ENCODE peak calls at places on chromosomes 2 and 18, in nine cellular contexts. One of them, this sample, is unnamed.

GRCh38 chr18:10406172-10406663 is 48.2 kb upstream of the APCDD1 start:
- DNase-seq in upper lobe of right lung: no peak
- DNase-seq in AG10803: no peak
- DNase-seq in GM12878: no peak
- DNase-seq in astrocyte: no peak
- DNase-seq in kidney: peak; percentile 68
- DNase-seq in esophagus squamous epithelium: no peak
- DNase-seq in CD4-positive, alpha-beta memory T cell: no peak
- DNase-seq in pancreas: no peak
- DNase-seq in this sample: no peak

GRCh38 chr2:104853926-104854506 is at the start of gene POU3F3:
- DNase-seq in upper lobe of right lung: peak; percentile 69
- DNase-seq in AG10803: peak; percentile 30
- DNase-seq in GM12878: no peak
- DNase-seq in astrocyte: peak; percentile 94
- DNase-seq in kidney: peak; percentile 98
- DNase-seq in esophagus squamous epithelium: no peak
- DNase-seq in CD4-positive, alpha-beta memory T cell: no peak
- DNase-seq in pancreas: no peak
- DNase-seq in this sample: peak; percentile 28

GRCh38 chr2:158529379-158530110 is 72.8 kb downstream of the PKP4 start:
- DNase-seq in upper lobe of right lung: no peak
- DNase-seq in AG10803: peak; percentile 70
- DNase-seq in GM12878: no peak
- DNase-seq in astrocyte: peak; percentile 72
- DNase-seq in kidney: no peak
- DNase-seq in esophagus squamous epithelium: no peak
- DNase-seq in CD4-positive, alpha-beta memory T cell: no peak
- DNase-seq in pancreas: no peak
- DNase-seq in this sample: peak; percentile 25

GRCh38 chr2:226426292-226426736 is 373.3 kb downstream of the IRS1 start:
- DNase-seq in upper lobe of right lung: no peak
- DNase-seq in AG10803: peak; percentile 94
- DNase-seq in GM12878: no peak
- DNase-seq in astrocyte: peak; percentile 93
- DNase-seq in kidney: no peak
- DNase-seq in esophagus squamous epithelium: no peak
- DNase-seq in CD4-positive, alpha-beta memory T cell: no peak
- DNase-seq in pancreas: no peak
- DNase-seq in this sample: peak; percentile 98

GRCh38 chr2:73291093-73291460 is 2.3 kb downstream of the EGR4 start:
- DNase-seq in upper lobe of right lung: peak; percentile 73
- DNase-seq in AG10803: peak; percentile 21
- DNase-seq in GM12878: no peak
- DNase-seq in astrocyte: peak; percentile 36
- DNase-seq in kidney: peak; percentile 86
- DNase-seq in esophagus squamous epithelium: no peak
- DNase-seq in CD4-positive, alpha-beta memory T cell: peak; percentile 61
- DNase-seq in pancreas: peak; percentile 48
- DNase-seq in this sample: no peak

GRCh38 chr18:66513996-66514395 is 89.9 kb downstream of the CDH19 start:
- DNase-seq in upper lobe of right lung: no peak
- DNase-seq in AG10803: no peak
- DNase-seq in GM12878: no peak
- DNase-seq in astrocyte: no peak
- DNase-seq in kidney: no peak
- DNase-seq in esophagus squamous epithelium: no peak
- DNase-seq in CD4-positive, alpha-beta memory T cell: no peak
- DNase-seq in pancreas: no peak
- DNase-seq in this sample: no peak

GRCh38 chr18:45806226-45806625 is 19.2 kb upstream of the SIGLEC15 start:
- DNase-seq in upper lobe of right lung: no peak
- DNase-seq in AG10803: peak; percentile 68
- DNase-seq in GM12878: no peak
- DNase-seq in astrocyte: peak; percentile 85
- DNase-seq in kidney: no peak
- DNase-seq in esophagus squamous epithelium: no peak
- DNase-seq in CD4-positive, alpha-beta memory T cell: no peak
- DNase-seq in pancreas: no peak
- DNase-seq in this sample: peak; percentile 25

GRCh38 chr2:177180269-177181021 is 32.1 kb upstream of the HNRNPA3 start:
- DNase-seq in upper lobe of right lung: no peak
- DNase-seq in AG10803: no peak
- DNase-seq in GM12878: no peak
- DNase-seq in astrocyte: no peak
- DNase-seq in kidney: no peak
- DNase-seq in esophagus squamous epithelium: no peak
- DNase-seq in CD4-positive, alpha-beta memory T cell: no peak
- DNase-seq in pancreas: no peak
- DNase-seq in this sample: no peak

GRCh38 chr2:43136011-43136799 is 90.2 kb downstream of the ZFP36L2 start:
- DNase-seq in upper lobe of right lung: peak; percentile 43
- DNase-seq in AG10803: no peak
- DNase-seq in GM12878: no peak
- DNase-seq in astrocyte: no peak
- DNase-seq in kidney: peak; percentile 69
- DNase-seq in esophagus squamous epithelium: no peak
- DNase-seq in CD4-positive, alpha-beta memory T cell: peak; percentile 45
- DNase-seq in pancreas: no peak
- DNase-seq in this sample: no peak

GRCh38 chr2:196587061-196587460 is 52.5 kb upstream of the CCDC150 start:
- DNase-seq in upper lobe of right lung: no peak
- DNase-seq in AG10803: no peak
- DNase-seq in GM12878: no peak
- DNase-seq in astrocyte: no peak
- DNase-seq in kidney: no peak
- DNase-seq in esophagus squamous epithelium: no peak
- DNase-seq in CD4-positive, alpha-beta memory T cell: no peak
- DNase-seq in pancreas: no peak
- DNase-seq in this sample: no peak

GRCh38 chr2:85421706-85422457 is 3.4 kb downstream of the SH2D6 start:
- DNase-seq in upper lobe of right lung: no peak
- DNase-seq in AG10803: no peak
- DNase-seq in GM12878: no peak
- DNase-seq in astrocyte: no peak
- DNase-seq in kidney: no peak
- DNase-seq in esophagus squamous epithelium: no peak
- DNase-seq in CD4-positive, alpha-beta memory T cell: no peak
- DNase-seq in pancreas: no peak
- DNase-seq in this sample: no peak

GRCh38 chr2:228675042-228675441 is 493.6 kb upstream of the SPHKAP start:
- DNase-seq in upper lobe of right lung: no peak
- DNase-seq in AG10803: peak; percentile 88
- DNase-seq in GM12878: no peak
- DNase-seq in astrocyte: peak; percentile 79
- DNase-seq in kidney: no peak
- DNase-seq in esophagus squamous epithelium: no peak
- DNase-seq in CD4-positive, alpha-beta memory T cell: no peak
- DNase-seq in pancreas: no peak
- DNase-seq in this sample: peak; percentile 81

GRCh38 chr2:76558157-76558556 is 847.4 kb upstream of the GCFC2 start:
- DNase-seq in upper lobe of right lung: no peak
- DNase-seq in AG10803: no peak
- DNase-seq in GM12878: no peak
- DNase-seq in astrocyte: no peak
- DNase-seq in kidney: no peak
- DNase-seq in esophagus squamous epithelium: no peak
- DNase-seq in CD4-positive, alpha-beta memory T cell: no peak
- DNase-seq in pancreas: no peak
- DNase-seq in this sample: no peak

GRCh38 chr2:54518430-54518829 is 62.3 kb downstream of the SPTBN1 start:
- DNase-seq in upper lobe of right lung: no peak
- DNase-seq in AG10803: no peak
- DNase-seq in GM12878: no peak
- DNase-seq in astrocyte: no peak
- DNase-seq in kidney: no peak
- DNase-seq in esophagus squamous epithelium: no peak
- DNase-seq in CD4-positive, alpha-beta memory T cell: no peak
- DNase-seq in pancreas: no peak
- DNase-seq in this sample: no peak

GRCh38 chr18:63646916-63647315 is 2.9 kb upstream of the SERPINB4 start:
- DNase-seq in upper lobe of right lung: no peak
- DNase-seq in AG10803: peak; percentile 44
- DNase-seq in GM12878: no peak
- DNase-seq in astrocyte: no peak
- DNase-seq in kidney: no peak
- DNase-seq in esophagus squamous epithelium: no peak
- DNase-seq in CD4-positive, alpha-beta memory T cell: no peak
- DNase-seq in pancreas: no peak
- DNase-seq in this sample: peak; percentile 20

GRCh38 chr18:78514910-78515670 is 464.5 kb upstream of the SALL3 start:
- DNase-seq in upper lobe of right lung: no peak
- DNase-seq in AG10803: no peak
- DNase-seq in GM12878: no peak
- DNase-seq in astrocyte: no peak
- DNase-seq in kidney: no peak
- DNase-seq in esophagus squamous epithelium: no peak
- DNase-seq in CD4-positive, alpha-beta memory T cell: no peak
- DNase-seq in pancreas: no peak
- DNase-seq in this sample: no peak

GRCh38 chr2:8454797-8455196 is 227.1 kb upstream of the ID2 start:
- DNase-seq in upper lobe of right lung: no peak
- DNase-seq in AG10803: peak; percentile 9
- DNase-seq in GM12878: no peak
- DNase-seq in astrocyte: no peak
- DNase-seq in kidney: no peak
- DNase-seq in esophagus squamous epithelium: no peak
- DNase-seq in CD4-positive, alpha-beta memory T cell: no peak
- DNase-seq in pancreas: no peak
- DNase-seq in this sample: no peak

GRCh38 chr2:43426305-43427031 is 169.4 kb downstream of the THADA start:
- DNase-seq in upper lobe of right lung: no peak
- DNase-seq in AG10803: peak; percentile 98
- DNase-seq in GM12878: peak; percentile 96
- DNase-seq in astrocyte: peak; percentile 99
- DNase-seq in kidney: peak; percentile 72
- DNase-seq in esophagus squamous epithelium: no peak
- DNase-seq in CD4-positive, alpha-beta memory T cell: peak; percentile 77
- DNase-seq in pancreas: peak; percentile 28
- DNase-seq in this sample: peak; percentile 94

GRCh38 chr18:78867131-78867530 is 112.5 kb upstream of the SALL3 start:
- DNase-seq in upper lobe of right lung: no peak
- DNase-seq in AG10803: no peak
- DNase-seq in GM12878: no peak
- DNase-seq in astrocyte: no peak
- DNase-seq in kidney: peak; percentile 55
- DNase-seq in esophagus squamous epithelium: no peak
- DNase-seq in CD4-positive, alpha-beta memory T cell: no peak
- DNase-seq in pancreas: no peak
- DNase-seq in this sample: no peak

GRCh38 chr2:47274054-47274779 is 119.1 kb upstream of the STPG4 start:
- DNase-seq in upper lobe of right lung: no peak
- DNase-seq in AG10803: peak; percentile 76
- DNase-seq in GM12878: no peak
- DNase-seq in astrocyte: peak; percentile 82
- DNase-seq in kidney: no peak
- DNase-seq in esophagus squamous epithelium: no peak
- DNase-seq in CD4-positive, alpha-beta memory T cell: no peak
- DNase-seq in pancreas: no peak
- DNase-seq in this sample: peak; percentile 79

GRCh38 chr2:36672199-36672598 is 24.3 kb upstream of the VIT start:
- DNase-seq in upper lobe of right lung: no peak
- DNase-seq in AG10803: peak; percentile 68
- DNase-seq in GM12878: no peak
- DNase-seq in astrocyte: peak; percentile 35
- DNase-seq in kidney: no peak
- DNase-seq in esophagus squamous epithelium: no peak
- DNase-seq in CD4-positive, alpha-beta memory T cell: no peak
- DNase-seq in pancreas: no peak
- DNase-seq in this sample: no peak

GRCh38 chr2:239380831-239381708 is 19.8 kb downstream of the HDAC4 start:
- DNase-seq in upper lobe of right lung: peak; percentile 66
- DNase-seq in AG10803: no peak
- DNase-seq in GM12878: peak; percentile 35
- DNase-seq in astrocyte: no peak
- DNase-seq in kidney: no peak
- DNase-seq in esophagus squamous epithelium: no peak
- DNase-seq in CD4-positive, alpha-beta memory T cell: peak; percentile 87
- DNase-seq in pancreas: no peak
- DNase-seq in this sample: no peak
- H3K4me3 ChIP-seq in upper lobe of right lung: no peak overlapping the region
- H3K4me3 ChIP-seq in AG10803: no peak overlapping the region
- H3K4me3 ChIP-seq in GM12878: peak overlapping the region; percentile 49
- H3K4me3 ChIP-seq in astrocyte: no peak overlapping the region
- H3K4me3 ChIP-seq in kidney: no peak overlapping the region
- H3K4me3 ChIP-seq in esophagus squamous epithelium: peak overlapping the region; percentile 21
- H3K4me3 ChIP-seq in CD4-positive, alpha-beta memory T cell: peak overlapping the region; percentile 49
- H3K4me3 ChIP-seq in pancreas: no peak overlapping the region
- H3K4me3 ChIP-seq in this sample: no peak overlapping the region

DNA sequence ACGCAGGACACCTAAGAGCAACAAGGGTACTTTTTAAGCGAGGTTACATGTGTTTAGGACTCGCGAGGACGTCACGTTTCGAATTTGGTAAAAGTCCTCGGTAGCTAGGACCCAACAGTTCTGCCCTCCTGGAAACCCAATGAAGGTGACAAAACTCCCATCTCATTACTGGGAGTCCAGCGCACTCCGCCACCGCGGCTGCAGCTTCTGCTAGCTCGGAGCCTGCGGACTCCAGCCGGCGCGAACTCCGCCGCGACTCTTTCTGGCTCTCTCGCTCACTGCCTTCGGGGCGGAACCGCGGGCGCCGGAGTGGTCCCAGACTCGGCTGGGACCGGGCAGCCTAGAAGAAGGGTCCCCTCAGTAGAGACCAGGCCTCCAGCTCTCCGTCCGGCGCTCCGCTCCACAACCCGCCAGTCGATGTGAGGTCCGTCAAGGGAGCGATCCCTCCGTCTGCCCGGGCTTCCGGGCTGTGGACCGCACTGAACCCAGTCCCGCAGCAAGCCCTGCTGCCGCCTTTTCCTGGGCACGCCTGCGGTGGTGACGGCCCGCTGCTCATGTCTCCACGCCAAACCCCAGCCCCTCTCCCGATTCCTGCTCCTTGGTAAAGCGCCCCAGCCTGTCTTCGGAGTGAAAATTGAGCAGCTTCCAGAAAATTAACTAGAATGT is 3.0 kb upstream of the OSR1 start:
- DNase-seq in upper lobe of right lung: no peak
- DNase-seq in AG10803: no peak
- DNase-seq in GM12878: no peak
- DNase-seq in astrocyte: no peak
- DNase-seq in kidney: peak; percentile 79
- DNase-seq in esophagus squamous epithelium: no peak
- DNase-seq in CD4-positive, alpha-beta memory T cell: no peak
- DNase-seq in pancreas: no peak
- DNase-seq in this sample: no peak
- H3K4me3 ChIP-seq in upper lobe of right lung: peak overlapping the region; percentile 59
- H3K4me3 ChIP-seq in AG10803: peak overlapping the region; percentile 69
- H3K4me3 ChIP-seq in GM12878: peak overlapping the region; percentile 64
- H3K4me3 ChIP-seq in astrocyte: peak overlapping the region; percentile 84
- H3K4me3 ChIP-seq in kidney: peak overlapping the region; percentile 99
- H3K4me3 ChIP-seq in esophagus squamous epithelium: peak overlapping the region; percentile 67
- H3K4me3 ChIP-seq in CD4-positive, alpha-beta memory T cell: peak overlapping the region; percentile 77
- H3K4me3 ChIP-seq in pancreas: peak overlapping the region; percentile 26
- H3K4me3 ChIP-seq in this sample: peak overlapping the region; percentile 62

GRCh38 chr2:202037086-202037485 is 3.4 kb downstream of the FZD7 start:
- DNase-seq in upper lobe of right lung: no peak
- DNase-seq in AG10803: peak; percentile 54
- DNase-seq in GM12878: no peak
- DNase-seq in astrocyte: peak; percentile 39
- DNase-seq in kidney: no peak
- DNase-seq in esophagus squamous epithelium: no peak
- DNase-seq in CD4-positive, alpha-beta memory T cell: no peak
- DNase-seq in pancreas: no peak
- DNase-seq in this sample: no peak
- H3K4me3 ChIP-seq in upper lobe of right lung: peak overlapping the region; percentile 72
- H3K4me3 ChIP-seq in AG10803: peak overlapping the region; percentile 88
- H3K4me3 ChIP-seq in GM12878: no peak overlapping the region
- H3K4me3 ChIP-seq in astrocyte: peak overlapping the region; percentile 77
- H3K4me3 ChIP-seq in kidney: peak overlapping the region; percentile 1
- H3K4me3 ChIP-seq in esophagus squamous epithelium: peak overlapping the region; percentile 80
- H3K4me3 ChIP-seq in CD4-positive, alpha-beta memory T cell: no peak overlapping the region
- H3K4me3 ChIP-seq in pancreas: no peak overlapping the region
- H3K4me3 ChIP-seq in this sample: peak overlapping the region; percentile 69

GRCh38 chr2:235640900-235641299 is 147.1 kb downstream of the AGAP1 start:
- DNase-seq in upper lobe of right lung: no peak
- DNase-seq in AG10803: no peak
- DNase-seq in GM12878: no peak
- DNase-seq in astrocyte: no peak
- DNase-seq in kidney: no peak
- DNase-seq in esophagus squamous epithelium: no peak
- DNase-seq in CD4-positive, alpha-beta memory T cell: no peak
- DNase-seq in pancreas: no peak
- DNase-seq in this sample: no peak
- H3K4me3 ChIP-seq in upper lobe of right lung: no peak overlapping the region
- H3K4me3 ChIP-seq in AG10803: no peak overlapping the region
- H3K4me3 ChIP-seq in GM12878: no peak overlapping the region
- H3K4me3 ChIP-seq in astrocyte: no peak overlapping the region
- H3K4me3 ChIP-seq in kidney: no peak overlapping the region
- H3K4me3 ChIP-seq in esophagus squamous epithelium: no peak overlapping the region
- H3K4me3 ChIP-seq in CD4-positive, alpha-beta memory T cell: no peak overlapping the region
- H3K4me3 ChIP-seq in pancreas: no peak overlapping the region
- H3K4me3 ChIP-seq in this sample: no peak overlapping the region

This sample was measured in skeletal muscle cell.